ENCODE peak calls at places on chromosomes 1 and 21, in four cellular contexts. C is CD4-positive, CD25-positive, alpha-beta regulatory T cell; T is CD8-positive, alpha-beta T cell; Q is fibroblast of pulmonary artery. G is an unnamed sample.

GRCh38 chr1:41646186-41646585 is 161.7 kb upstream of the EDN2 start:
- DNase-seq in C (no peak), T (no peak), Q (no peak), G (no peak)

GRCh38 chr1:230986976-230987375 is 8.1 kb downstream of the ARV1 start:
- DNase-seq in T (no peak), Q (peak), C (no peak), G (no peak)

GRCh38 chr21:28794341-28794970 is 198.2 kb downstream of the LTN1 start:
- DNase-seq in Q (peak), T (no peak), C (no peak), G (no peak)

GRCh38 chr1:20640183-20640597 is 6.9 kb downstream of the PINK1 start:
- DNase-seq in Q (peak), C (peak), T (peak), G (peak)

GRCh38 chr1:246319111-246319510 is 188.0 kb downstream of the SMYD3 start:
- DNase-seq in Q (no peak), C (no peak), T (no peak), G (no peak)

GRCh38 chr1:231929311-231929710 is 302.7 kb downstream of the DISC1 start:
- DNase-seq in T (no peak), Q (peak), C (no peak), G (no peak)

GRCh38 chr1:25922633-25923567 is 16.7 kb upstream of the STMN1 start:
- DNase-seq in T (peak), C (peak), Q (no peak), G (peak)

GRCh38 chr1:153087692-153088091 is 6.6 kb downstream of the SPRR2E start:
- DNase-seq in C (no peak), Q (no peak), T (no peak), G (no peak)

GRCh38 chr1:176801553-176802020 is 338.6 kb downstream of the PAPPA2 start:
- DNase-seq in C (no peak), T (no peak), Q (no peak), G (no peak)

GRCh38 chr1:209584186-209584776 is 767 bp downstream of the CAMK1G start:
- DNase-seq in T (no peak), Q (no peak), C (no peak), G (no peak)

GRCh38 chr1:201608635-201609395 is 69.9 kb downstream of the NAV1 start:
- DNase-seq in T (no peak), C (no peak), Q (peak), G (no peak)

GRCh38 chr1:36775716-36776115 is 258.6 kb downstream of the GRIK3 start:
- DNase-seq in Q (no peak), T (no peak), C (no peak), G (no peak)

GRCh38 chr1:160795951-160796383 is at the start of gene LY9:
- DNase-seq in T (peak), C (peak), Q (no peak), G (peak)

GRCh38 chr1:107981277-107981676 is 16.3 kb upstream of the VAV3 start:
- DNase-seq in C (no peak), T (no peak), Q (no peak), G (no peak)

DNA sequence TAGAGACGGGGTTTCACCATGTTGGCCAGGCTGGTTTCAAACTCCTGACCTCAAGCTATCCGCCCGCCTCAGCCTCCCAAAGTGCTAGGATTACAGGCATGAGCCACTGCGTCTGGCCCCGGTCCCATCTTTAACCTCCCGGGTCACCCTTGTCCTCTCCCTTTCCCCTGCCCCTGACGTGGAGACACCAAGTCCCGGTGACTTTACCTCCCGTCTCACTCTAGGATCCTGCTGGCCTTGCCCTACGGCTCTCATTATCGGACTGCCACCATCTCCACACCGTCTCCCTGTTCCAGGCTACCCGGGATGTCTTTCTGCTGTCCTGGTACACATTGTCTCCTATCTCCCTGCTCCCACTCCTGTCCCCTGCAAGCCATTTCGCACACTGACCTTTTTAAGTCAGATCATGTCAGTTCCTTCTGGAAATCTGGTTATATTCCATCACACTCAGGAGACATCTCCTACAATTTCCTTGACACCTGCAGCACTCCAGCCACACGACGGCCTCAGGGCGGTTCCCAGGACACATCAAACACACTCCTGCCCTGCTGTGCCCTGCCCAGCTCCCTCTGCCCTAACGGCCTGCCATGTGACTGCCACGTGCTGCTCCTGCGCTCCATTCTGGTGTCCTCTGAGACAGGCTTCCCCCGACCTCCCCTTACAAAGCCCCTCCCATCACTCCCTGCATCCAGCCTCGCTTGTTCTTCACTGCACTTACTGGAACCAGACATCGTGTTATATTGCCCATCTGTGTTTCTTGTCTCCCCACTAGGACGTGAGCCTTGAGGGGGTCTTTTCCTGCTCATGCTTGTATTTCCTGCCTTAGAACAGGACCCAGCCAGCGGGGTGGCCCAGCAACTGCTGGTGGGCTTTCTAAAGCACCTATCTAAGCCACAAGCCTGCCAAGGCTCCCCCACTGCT is 32.7 kb downstream of the TTC39A start:
- DNase-seq in C (no peak), T (no peak), Q (no peak), G (no peak)
- H3K4me3 ChIP-seq in C (no peak), T (no peak), Q (no peak), G (no peak)

DNA sequence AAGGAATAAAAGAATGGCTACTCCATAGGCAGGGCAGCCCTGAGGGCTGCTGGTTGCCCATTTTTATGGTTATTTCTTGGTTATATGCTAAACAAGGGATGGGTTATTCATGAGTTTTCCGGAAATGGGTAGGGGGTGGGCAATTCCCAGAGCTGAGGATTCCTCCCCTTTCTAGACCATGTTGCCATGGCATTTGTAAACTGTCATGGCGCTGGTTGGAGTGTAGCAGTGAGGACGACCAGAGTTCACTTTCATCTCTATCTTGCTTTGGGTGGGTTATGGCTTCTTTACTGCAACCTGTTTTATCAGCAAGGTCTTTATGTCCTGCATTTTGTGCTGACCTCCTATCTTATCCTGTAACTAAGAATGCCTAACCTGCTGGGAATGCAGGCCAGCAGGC is 18.2 kb upstream of the PAXBP1 start:
- DNase-seq in Q (no peak), T (no peak), C (no peak), G (no peak)
- H3K4me3 ChIP-seq in Q (no peak), T (no peak), C (no peak), G (no peak)

DNA sequence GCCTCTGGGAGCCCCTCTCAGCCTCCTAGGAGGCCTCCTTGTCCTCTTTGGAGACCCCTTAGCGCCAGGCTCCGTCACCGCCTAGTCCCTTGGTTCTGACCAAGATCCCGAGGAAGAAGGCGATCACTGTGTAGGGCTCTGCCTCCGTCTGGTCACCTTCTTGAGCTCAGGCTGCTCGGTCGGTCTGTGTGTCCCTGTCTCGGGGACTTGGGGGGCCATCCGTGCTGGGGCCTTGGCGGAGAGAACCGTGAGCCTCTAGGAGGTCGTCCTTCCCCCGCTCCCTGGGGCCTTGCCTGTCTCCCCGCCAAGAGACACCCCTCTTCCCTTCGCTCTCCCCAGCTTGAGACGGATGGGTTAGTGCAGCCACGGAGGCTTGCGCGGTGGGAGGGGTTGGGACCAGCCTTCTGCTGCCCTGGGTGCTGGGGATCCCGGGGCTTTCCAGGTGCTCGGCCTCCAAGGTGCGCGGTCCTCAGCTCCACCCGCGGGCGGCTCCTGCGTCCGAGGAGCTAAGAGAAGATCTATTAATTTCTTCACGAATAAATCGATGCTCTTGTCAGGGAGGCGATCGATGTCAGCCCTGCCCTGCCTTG is 701 bp upstream of the INSRR start:
- DNase-seq in C (no peak), T (no peak), Q (peak), G (no peak)
- H3K4me3 ChIP-seq in C (no peak), T (peak), Q (peak), G (peak)

DNA sequence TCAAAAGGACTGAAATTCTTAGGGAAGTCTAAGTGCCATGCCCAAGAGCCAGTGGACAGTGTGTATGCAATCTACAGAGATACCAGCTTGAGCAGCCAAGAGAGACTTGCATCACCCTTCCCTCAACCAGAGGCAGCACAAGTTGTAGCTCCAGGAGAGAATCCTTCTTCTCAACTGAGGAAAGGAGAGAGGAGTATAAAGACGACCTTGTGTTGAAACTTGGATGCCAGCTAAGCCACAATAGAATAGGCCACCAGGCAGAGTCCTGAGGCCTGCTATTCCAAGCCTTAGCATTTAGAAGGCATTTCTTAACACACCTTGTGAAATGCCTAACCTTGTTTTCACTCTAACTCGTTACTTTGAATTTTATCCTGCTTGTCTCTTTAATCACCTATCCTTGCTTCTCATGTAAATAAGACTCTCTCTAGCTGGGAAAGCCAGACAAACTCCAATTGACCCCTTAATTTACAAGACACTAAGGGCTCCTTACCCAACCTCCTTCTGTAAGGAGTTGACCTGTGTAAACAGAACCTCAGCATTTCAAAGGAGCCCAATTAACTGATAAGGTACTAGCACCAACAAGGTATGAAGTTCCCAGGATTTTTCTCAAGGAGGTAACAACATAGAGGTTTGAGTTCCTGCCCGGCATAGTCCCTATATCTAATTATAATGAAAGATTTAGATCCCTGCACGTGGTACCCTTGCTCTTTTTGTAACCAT is 738.8 kb downstream of the AMY1C start:
- DNase-seq in T (no peak), Q (no peak), C (no peak), G (no peak)
- H3K4me3 ChIP-seq in T (no peak), Q (no peak), C (no peak), G (no peak)

G was measured in naive thymus-derived CD4-positive, alpha-beta T cell.